ENCODE peak calls at places on chromosomes 3 and 15, in four cellular contexts. D is psoas muscle, Y is kidney epithelial cell, W is HepG2. L is an unnamed sample.

GRCh38 chr3:48600711-48601621 is 5.8 kb upstream of the COL7A1 start:
- DNase-seq in Y (no peak), W (no peak), D (no peak), L (no peak)

GRCh38 chr3:134807189-134807588 is 12.1 kb downstream of the EPHB1 start:
- DNase-seq in W (no peak), Y (no peak), D (no peak), L (no peak)

GRCh38 chr3:37526511-37526910 is 335.2 kb upstream of the CTDSPL start:
- DNase-seq in W (no peak), Y (no peak), D (peak; percentile 82), L (no peak)

GRCh38 chr3:194472290-194472920 is 14.4 kb downstream of the ATP13A3 start:
- DNase-seq in Y (no peak), D (no peak), W (peak; percentile 58), L (no peak)

GRCh38 chr3:13359916-13360315 is 60.2 kb downstream of the NUP210 start:
- DNase-seq in W (no peak), Y (no peak), D (no peak), L (no peak)

GRCh38 chr15:41603941-41604660 is 45.1 kb downstream of the TYRO3 start:
- DNase-seq in W (peak; percentile 63), D (peak; percentile 55), Y (no peak), L (peak; percentile 25)

GRCh38 chr3:20646425-20646824 is 460.4 kb upstream of the SGO1 start:
- DNase-seq in W (no peak), Y (no peak), D (no peak), L (no peak)

GRCh38 chr3:155244699-155245098 is 48.8 kb downstream of the STRIT1 start:
- DNase-seq in W (no peak), Y (no peak), D (no peak), L (no peak)

GRCh38 chr3:47152578-47152977 is 11.3 kb downstream of the SETD2 start:
- DNase-seq in D (no peak), Y (no peak), W (no peak), L (no peak)

GRCh38 chr15:34147371-34148140 is 45.7 kb downstream of the PGBD4 start:
- DNase-seq in W (no peak), D (no peak), Y (no peak), L (no peak)

GRCh38 chr15:85019815-85020590 is 38.3 kb downstream of the PDE8A start:
- DNase-seq in Y (no peak), D (no peak), W (no peak), L (no peak)

GRCh38 chr3:126887686-126888085 is 95.2 kb upstream of the PLXNA1 start:
- DNase-seq in W (no peak), D (no peak), Y (no peak), L (no peak)

GRCh38 chr3:55329849-55330248 is 157.3 kb downstream of the WNT5A start:
- DNase-seq in D (no peak), Y (peak; percentile 76), W (no peak), L (peak; percentile 68)

GRCh38 chr3:84601303-84601702 is 357.5 kb upstream of the CADM2 start:
- DNase-seq in W (peak; percentile 23), Y (no peak), D (no peak), L (no peak)

GRCh38 chr15:92377083-92377789 is 16.4 kb upstream of the ST8SIA2 start:
- DNase-seq in Y (no peak), W (no peak), D (peak; percentile 22), L (no peak)

GRCh38 chr3:13080591-13080990 is 7.4 kb upstream of the IQSEC1 start:
- DNase-seq in W (no peak), Y (no peak), D (peak; percentile 73), L (no peak)

GRCh38 chr3:42387802-42388651 is 22.4 kb downstream of the LYZL4 start:
- DNase-seq in W (no peak), D (no peak), Y (no peak), L (no peak)

GRCh38 chr3:27535809-27536392 is 51.7 kb upstream of the SLC4A7 start:
- DNase-seq in W (no peak), Y (no peak), D (no peak), L (peak; percentile 68)

GRCh38 chr15:100686021-100686724 is 83.8 kb downstream of the ASB7 start:
- DNase-seq in W (no peak), Y (no peak), D (peak; percentile 78), L (no peak)

GRCh38 chr3:137046746-137047145 is 89.0 kb downstream of the IL20RB start:
- DNase-seq in Y (no peak), D (no peak), W (no peak), L (no peak)

GRCh38 chr3:152196782-152197181 is 71.9 kb upstream of the MBNL1 start:
- DNase-seq in Y (no peak), W (no peak), D (no peak), L (no peak)
- H3K4me3 ChIP-seq in Y (no peak overlapping the region), W (no peak overlapping the region), D (peak overlapping the region; percentile 62), L (no peak overlapping the region)

GRCh38 chr15:30903497-30904187 is at the start of gene FAN1:
- DNase-seq in Y (peak; percentile 44), D (peak; percentile 79), W (peak; percentile 78), L (no peak)
- TF ChIP-seq CTCF in Y (no peak), D (no peak), W (peak; percentile 47), L (no peak)

DNA sequence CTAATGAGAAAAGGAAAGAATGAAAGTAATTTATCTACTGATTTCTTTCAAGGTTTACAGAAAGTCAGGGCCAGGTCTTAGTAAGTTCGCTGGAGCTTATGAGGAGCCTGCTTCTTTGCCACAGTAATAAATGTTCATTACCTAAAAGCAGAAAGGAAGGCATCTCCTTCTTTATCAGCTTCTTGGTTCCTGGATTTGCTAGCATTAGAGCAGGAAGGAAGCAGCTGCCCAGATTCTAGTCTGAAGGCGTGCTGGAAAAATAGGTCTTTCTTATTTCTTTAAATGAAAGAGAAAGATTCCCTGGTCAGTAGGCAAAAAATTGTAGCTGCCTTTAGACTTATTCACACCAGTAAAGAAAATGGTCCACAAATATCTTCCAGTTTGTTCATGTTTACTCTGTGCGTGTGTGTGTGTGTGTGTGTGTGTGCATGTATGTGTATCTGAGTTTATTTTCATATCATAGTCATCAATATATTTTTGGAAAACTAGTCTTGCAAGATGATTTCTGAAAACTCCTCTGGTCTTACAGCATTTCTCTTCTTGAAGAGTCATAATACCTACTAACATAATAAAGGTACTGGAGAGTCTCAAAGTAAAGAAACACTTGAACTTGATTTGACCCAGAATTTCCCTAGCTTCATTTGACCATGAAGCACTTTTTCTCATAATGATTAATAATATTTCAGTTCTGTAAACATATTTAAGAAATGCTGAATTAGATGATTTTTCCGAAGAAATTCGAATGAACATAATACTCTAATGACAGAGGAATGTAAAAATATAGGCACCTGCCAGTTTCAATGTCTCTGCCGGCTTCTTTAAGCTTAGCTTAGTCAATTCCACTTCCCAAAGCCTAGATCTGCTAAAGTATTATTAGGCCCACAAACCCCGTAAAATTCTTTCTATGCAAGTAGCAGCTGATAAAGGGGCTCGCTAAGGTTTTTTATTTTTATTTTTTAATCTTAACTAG is 255.2 kb upstream of the ZPLD1 start:
- DNase-seq in D (no peak), W (no peak), Y (no peak), L (no peak)
- H3K4me3 ChIP-seq in D (peak overlapping the region; percentile 17), W (no peak overlapping the region), Y (no peak overlapping the region), L (no peak overlapping the region)

GRCh38 chr15:98421419-98422085 is 226.8 kb upstream of the IGF1R start:
- DNase-seq in W (peak; percentile 11), D (peak; percentile 73), Y (no peak), L (no peak)
- TF ChIP-seq CTCF in W (peak; percentile 96), D (peak; percentile 99), Y (peak; percentile 91), L (peak; percentile 86)

DNA sequence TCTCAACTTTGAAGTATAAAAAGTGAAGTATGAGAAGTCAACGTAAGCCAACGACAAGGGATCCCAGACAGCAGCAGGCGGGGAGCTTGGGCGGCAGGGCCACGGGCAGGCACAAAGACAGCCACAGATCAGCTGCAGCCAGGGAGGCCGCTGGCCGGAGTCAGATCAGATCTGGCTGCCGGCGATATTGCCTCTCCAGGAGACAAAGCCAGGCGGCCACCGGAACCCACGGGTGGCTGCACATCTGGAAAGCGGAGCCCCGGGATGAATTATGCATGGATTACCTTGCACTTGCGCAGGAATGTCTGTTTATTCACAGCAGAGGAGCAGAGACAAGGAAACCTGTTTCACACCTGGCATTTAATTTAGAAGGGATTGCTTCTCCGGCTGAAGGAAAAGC is 428.0 kb upstream of the MCTP2 start:
- DNase-seq in Y (no peak), W (no peak), D (peak; percentile 37), L (no peak)
- H3K4me3 ChIP-seq in Y (no peak overlapping the region), W (no peak overlapping the region), D (peak overlapping the region; percentile 35), L (no peak overlapping the region)

GRCh38 chr3:57582470-57583168 is 14.5 kb downstream of the ARF4 start:
- DNase-seq in Y (no peak), D (no peak), W (no peak), L (no peak)
- TF ChIP-seq CTCF in Y (no peak), D (no peak), W (peak; percentile 26), L (peak; percentile 49)

DNA sequence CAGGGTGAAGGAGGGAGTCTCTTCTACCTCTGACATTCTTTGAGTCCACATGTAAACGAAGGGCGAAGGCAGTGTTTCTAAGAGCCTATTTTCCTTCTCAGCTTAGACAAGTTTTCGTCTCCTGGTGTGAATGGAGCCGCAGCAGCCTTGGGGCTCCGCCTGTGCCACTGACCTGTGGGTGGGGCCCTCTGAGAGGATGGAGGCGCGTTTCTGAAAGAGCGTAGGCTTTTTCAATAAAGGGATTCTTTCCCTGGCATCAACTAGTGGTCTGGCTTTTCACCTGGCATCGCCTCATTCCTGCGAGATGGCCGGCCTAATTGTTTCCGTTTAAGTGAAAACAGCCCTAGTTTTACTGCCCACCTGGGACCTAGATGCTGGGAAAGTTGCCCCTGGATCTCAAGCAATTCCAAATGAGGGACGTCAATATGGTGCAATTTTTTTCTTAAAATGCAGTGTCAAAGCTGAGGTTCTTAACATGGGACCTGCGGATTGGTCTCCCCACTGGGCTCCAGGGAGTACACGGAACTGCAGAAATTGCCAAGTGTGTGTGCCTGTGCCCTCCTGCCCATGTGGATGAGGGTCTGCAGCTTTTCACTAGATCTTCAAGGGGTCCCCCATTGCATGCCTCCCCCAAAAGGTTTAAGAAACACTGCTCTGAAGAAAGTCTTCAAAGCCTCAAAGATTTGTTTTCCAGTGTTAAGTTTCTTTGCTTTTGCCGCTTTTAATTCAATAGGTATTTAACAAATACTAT is 969 bp downstream of the GLDN start:
- DNase-seq in D (no peak), W (no peak), Y (no peak), L (no peak)
- H3K4me3 ChIP-seq in D (peak overlapping the region; percentile 60), W (peak overlapping the region; percentile 20), Y (no peak overlapping the region), L (no peak overlapping the region)

L was measured in epithelial cell of proximal tubule.